ENCODE peak calls at places on chromosomes 7 and 10, in five cellular contexts. M, P, W, H and N are unnamed samples.

GRCh38 chr10:44955408-44956070 is 4.1 kb upstream of the RASSF4 start:
- DNase-seq in M (no peak), P (no peak), W (no peak), H (no peak), N (no peak)

GRCh38 chr10:118256825-118257570 is 85.1 kb downstream of the FAM204A start:
- DNase-seq in M (no peak), P (no peak), W (no peak), H (no peak), N (no peak)

GRCh38 chr10:55263327-55263726 is 462.3 kb upstream of the PCDH15 start:
- DNase-seq in M (no peak), P (no peak), W (no peak), H (no peak), N (no peak)

GRCh38 chr10:11286261-11286989 is 268.8 kb downstream of the CELF2 start:
- DNase-seq in M (no peak), P (no peak), W (no peak), H (no peak), N (no peak)

GRCh38 chr7:135957627-135958026 is 19.5 kb downstream of the MTPN start:
- DNase-seq in M (no peak), P (no peak), W (no peak), H (no peak), N (no peak)

GRCh38 chr10:77666821-77667220 is 29.2 kb upstream of the KCNMA1 start:
- DNase-seq in M (no peak), P (no peak), W (no peak), H (no peak), N (no peak)

GRCh38 chr7:55236454-55236853 is 128.7 kb upstream of the LANCL2 start:
- DNase-seq in M (no peak), P (no peak), W (no peak), H (no peak), N (no peak)

GRCh38 chr10:124374535-124375352 is 44.0 kb downstream of the OAT start:
- DNase-seq in M (no peak), P (no peak), W (no peak), H (no peak), N (no peak)

GRCh38 chr10:35041502-35041879 is 48.6 kb downstream of the CUL2 start:
- DNase-seq in M (no peak), P (peak), W (no peak), H (peak), N (no peak)

GRCh38 chr7:1920266-1920681 is 250.2 kb downstream of the ELFN1 start:
- DNase-seq in M (no peak), P (no peak), W (no peak), H (peak), N (no peak)

GRCh38 chr7:137895301-137896201 is 48.8 kb upstream of the DGKI start:
- DNase-seq in M (no peak), P (no peak), W (no peak), H (no peak), N (no peak)

GRCh38 chr7:133196872-133197612 is 55.8 kb upstream of the EXOC4 start:
- DNase-seq in M (no peak), P (no peak), W (no peak), H (no peak), N (no peak)

GRCh38 chr7:68503400-68503799 is 1094.9 kb upstream of the AUTS2 start:
- DNase-seq in M (no peak), P (no peak), W (no peak), H (no peak), N (no peak)

GRCh38 chr10:15705298-15705697 is 14.4 kb downstream of the ITGA8 start:
- DNase-seq in M (no peak), P (no peak), W (no peak), H (no peak), N (no peak)

GRCh38 chr10:15703167-15703880 is 16.4 kb downstream of the ITGA8 start:
- DNase-seq in M (no peak), P (peak), W (no peak), H (no peak), N (no peak)

GRCh38 chr10:15703944-15704580 is 15.7 kb downstream of the ITGA8 start:
- DNase-seq in M (no peak), P (no peak), W (no peak), H (no peak), N (no peak)

GRCh38 chr10:15700078-15700477 is 19.6 kb downstream of the ITGA8 start:
- DNase-seq in M (no peak), P (no peak), W (no peak), H (no peak), N (no peak)

DNA sequence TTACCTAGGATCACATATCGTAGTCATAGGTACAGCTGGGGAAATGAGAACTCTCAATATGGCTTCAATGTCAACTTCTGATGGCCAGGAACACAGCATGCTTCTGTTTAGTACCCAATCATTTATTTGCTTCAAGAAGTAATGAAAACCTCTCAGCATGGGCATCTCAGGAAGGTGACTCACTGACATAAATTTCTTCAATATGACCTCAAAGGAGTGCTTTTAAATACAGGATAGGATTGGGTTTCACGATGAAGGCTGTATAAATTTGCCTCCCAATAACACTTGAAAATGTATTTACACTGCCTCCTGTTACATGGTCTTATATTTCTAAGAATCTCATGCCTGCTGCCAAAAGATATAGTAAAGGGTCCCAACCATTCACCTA is 15.1 kb downstream of the ITGA8 start:
- DNase-seq in M (no peak), P (no peak), W (no peak), H (no peak), N (no peak)
- TF ChIP-seq CTCF in M (no peak), P (no peak), W (no peak), H (no peak), N (no peak)

DNA sequence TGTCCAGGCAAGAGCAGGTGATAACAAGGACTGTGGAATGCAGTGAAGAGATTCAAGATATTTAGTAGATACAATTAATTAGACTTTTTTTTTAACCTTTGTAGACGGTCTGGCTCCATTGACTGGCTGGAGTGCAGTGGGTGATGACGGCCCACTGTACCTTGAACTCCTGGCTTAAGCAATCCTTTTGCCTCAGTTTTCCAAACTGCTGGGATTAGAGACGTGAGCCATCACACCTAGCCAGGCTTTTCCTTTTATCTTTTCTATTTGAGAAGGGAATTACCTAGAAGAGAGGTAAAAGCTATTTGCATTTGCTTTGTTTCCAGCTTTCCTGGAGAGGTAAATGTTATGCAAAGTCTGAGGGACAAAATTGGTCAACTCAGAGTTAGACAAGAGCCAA is 213.0 kb upstream of the MAGI2 start:
- DNase-seq in M (no peak), P (no peak), W (no peak), H (no peak), N (no peak)
- TF ChIP-seq CTCF in M (no peak), P (no peak), W (no peak), H (no peak), N (no peak)

GRCh38 chr7:82234457-82235049 is 209.0 kb downstream of the CACNA2D1 start:
- DNase-seq in M (no peak), P (peak), W (no peak), H (peak), N (peak)
- TF ChIP-seq CTCF in M (no peak), P (peak), W (peak), H (peak), N (peak)

GRCh38 chr7:114295522-114295921 is 119.1 kb upstream of the FOXP2 start:
- DNase-seq in M (no peak), P (no peak), W (no peak), H (no peak), N (no peak)

GRCh38 chr7:114293289-114294012 is 121.2 kb upstream of the FOXP2 start:
- DNase-seq in M (no peak), P (no peak), W (no peak), H (peak), N (no peak)

GRCh38 chr7:114298011-114298410 is 116.6 kb upstream of the FOXP2 start:
- DNase-seq in M (no peak), P (no peak), W (no peak), H (no peak), N (no peak)

GRCh38 chr7:114294036-114294435 is 120.6 kb upstream of the FOXP2 start:
- DNase-seq in M (no peak), P (no peak), W (no peak), H (no peak), N (no peak)

GRCh38 chr7:114297121-114297520 is 117.5 kb upstream of the FOXP2 start:
- DNase-seq in M (no peak), P (no peak), W (no peak), H (no peak), N (no peak)
- TF ChIP-seq CTCF in M (no peak), P (no peak), W (no peak), H (no peak), N (no peak)

GRCh38 chr7:75723444-75723843 is 15.3 kb downstream of the HIP1 start:
- DNase-seq in M (no peak), P (no peak), W (no peak), H (no peak), N (no peak)
- TF ChIP-seq CTCF in M (no peak), P (no peak), W (no peak), H (no peak), N (no peak)

GRCh38 chr7:129825005-129825553 is 127.7 kb downstream of the UBE2H start:
- DNase-seq in M (peak), P (peak), W (peak), H (peak), N (no peak)
- TF ChIP-seq CTCF in M (no peak), P (peak), W (no peak), H (no peak), N (peak)